ENCODE peak calls at places on chromosomes 6 and 20, in eight cellular contexts. J, Q, E, C, N, I, R and A are unnamed samples.

GRCh38 chr6:151330130-151330715 is 61.1 kb downstream of the ZBTB2 start:
- DNase-seq in Q (no peak), E (peak), R (no peak), C (no peak), J (no peak), I (no peak), N (no peak), A (no peak)

GRCh38 chr20:53883098-53883762 is 187.2 kb downstream of the BCAS1 start:
- DNase-seq in C (no peak), I (no peak), J (no peak), N (no peak), Q (no peak), R (no peak), E (no peak), A (no peak)

GRCh38 chr20:44690781-44691423 is 24.3 kb upstream of the CCN5 start:
- DNase-seq in N (no peak), I (no peak), R (no peak), J (no peak), C (no peak), Q (no peak), E (no peak), A (no peak)

GRCh38 chr20:25277051-25277801 is 29.3 kb downstream of the PYGB start:
- DNase-seq in C (no peak), R (no peak), Q (no peak), E (no peak), N (peak), J (no peak), I (no peak), A (peak)

GRCh38 chr6:117711369-117711768 is 36.1 kb downstream of the NUS1 start:
- DNase-seq in C (no peak), J (no peak), E (no peak), Q (no peak), I (no peak), N (no peak), R (no peak), A (no peak)

GRCh38 chr6:169710009-169710408 is 8.1 kb downstream of the C6orf120 start:
- DNase-seq in E (no peak), J (no peak), Q (no peak), R (no peak), N (no peak), C (no peak), I (no peak), A (no peak)

GRCh38 chr20:62906647-62907375 is 19.5 kb downstream of the DIDO1 start:
- DNase-seq in I (no peak), C (no peak), N (no peak), Q (no peak), E (no peak), J (no peak), R (no peak), A (peak)

GRCh38 chr6:113695506-113695905 is 161.6 kb upstream of the MARCKS start:
- DNase-seq in N (no peak), E (no peak), C (no peak), I (no peak), J (no peak), R (no peak), Q (no peak), A (no peak)

GRCh38 chr20:4341804-4342560 is 326.6 kb upstream of the RNF24 start:
- DNase-seq in C (no peak), N (no peak), Q (no peak), J (no peak), I (peak), R (no peak), E (peak), A (no peak)

GRCh38 chr20:7240490-7240889 is 473.0 kb downstream of the BMP2 start:
- DNase-seq in R (no peak), E (no peak), I (no peak), J (no peak), C (no peak), N (no peak), Q (no peak), A (no peak)

GRCh38 chr6:29924287-29924686 is 18.0 kb upstream of the HLA-A start:
- DNase-seq in I (no peak), R (no peak), J (no peak), C (no peak), Q (no peak), N (no peak), E (no peak), A (no peak)

GRCh38 chr6:56040875-56041274 is 165.5 kb upstream of the BMP5 start:
- DNase-seq in N (no peak), Q (no peak), C (no peak), E (no peak), R (no peak), J (no peak), I (no peak), A (no peak)

GRCh38 chr6:11188161-11188915 is 44.1 kb downstream of the NEDD9 start:
- DNase-seq in E (peak), C (no peak), J (no peak), I (no peak), R (no peak), N (no peak), Q (no peak), A (no peak)

GRCh38 chr6:135233676-135234491 is 52.8 kb downstream of the MYB start:
- DNase-seq in R (no peak), Q (no peak), E (no peak), J (no peak), I (peak), N (no peak), C (peak), A (no peak)

GRCh38 chr6:81171991-81172740 is 580.3 kb downstream of the TENT5A start:
- DNase-seq in C (no peak), E (peak), R (no peak), Q (no peak), N (no peak), J (no peak), I (no peak), A (no peak)

GRCh38 chr20:50892394-50892793 is 38.8 kb downstream of the ADNP start:
- DNase-seq in E (no peak), J (no peak), R (no peak), I (no peak), C (no peak), N (no peak), Q (no peak), A (no peak)

GRCh38 chr6:113630738-113631535 is 226.2 kb upstream of the MARCKS start:
- DNase-seq in Q (no peak), N (no peak), C (peak), J (no peak), R (no peak), E (no peak), I (no peak), A (peak)

GRCh38 chr20:36670665-36671357 is 24.8 kb upstream of the SLA2 start:
- DNase-seq in E (no peak), Q (no peak), I (no peak), J (no peak), N (no peak), R (no peak), C (no peak), A (no peak)